ENCODE peak calls at places on chromosomes 13 and 19, in ten cellular contexts. R, N, C, X, B, A, S, H, E and W are unnamed samples.
A peak's percentile ranks its signal among the peaks of the same experiment; 100 is the strongest.

GRCh38 chr13:110555601-110556223 is 5.8 kb downstream of the RAB20 start:
- DNase-seq in R (no peak), N (no peak), C (no peak), X (no peak), B (peak; percentile 66), A (no peak), S (no peak), H (no peak), E (no peak), W (no peak)

GRCh38 chr13:78376033-78376432 is 227.3 kb downstream of the POU4F1 start:
- DNase-seq in R (no peak), N (no peak), C (no peak), X (no peak), B (no peak), A (no peak), S (no peak), H (no peak), E (no peak), W (no peak)

GRCh38 chr19:56608274-56608964 is 13.3 kb downstream of the ZNF71 start:
- DNase-seq in R (no peak), N (no peak), C (no peak), X (no peak), B (no peak), A (no peak), S (no peak), H (no peak), E (no peak), W (no peak)

GRCh38 chr13:79541426-79542049 is 60.6 kb downstream of the NDFIP2 start:
- DNase-seq in R (peak; percentile 83), N (no peak), C (peak; percentile 92), X (no peak), B (peak; percentile 72), A (no peak), S (no peak), H (no peak), E (no peak), W (no peak)

GRCh38 chr19:38737297-38737865 is 6.9 kb downstream of the CAPN12 start:
- DNase-seq in R (no peak), N (no peak), C (no peak), X (no peak), B (no peak), A (no peak), S (no peak), H (no peak), E (no peak), W (no peak)

GRCh38 chr19:36363845-36364244 is 15.2 kb downstream of the ZFP14 start:
- DNase-seq in R (no peak), N (no peak), C (no peak), X (no peak), B (no peak), A (no peak), S (no peak), H (no peak), E (no peak), W (no peak)

GRCh38 chr13:113726961-113727411 is 32.0 kb upstream of the TMEM255B start:
- DNase-seq in R (peak; percentile 10), N (no peak), C (peak; percentile 10), X (peak; percentile 74), B (peak; percentile 52), A (no peak), S (no peak), H (no peak), E (no peak), W (no peak)

GRCh38 chr13:32390048-32390447 is 37.9 kb downstream of the N4BP2L1 start:
- DNase-seq in R (no peak), N (no peak), C (no peak), X (no peak), B (no peak), A (no peak), S (no peak), H (no peak), E (no peak), W (no peak)